ENCODE peak calls at places on chromosomes 5 and 9, in six cellular contexts. C is GM23248, R is neural progenitor cell, K is HCT116, A is SK-N-SH, X is PC-3. O is an unnamed sample.

GRCh38 chr5:136070486-136071285 is 41.9 kb downstream of the TGFBI start:
- DNase-seq in C (peak), R (no peak), K (no peak), A (no peak), X (no peak), O (no peak)

GRCh38 chr5:39892708-39893107 is 467.9 kb upstream of the DAB2 start:
- DNase-seq in C (peak), R (no peak), K (no peak), A (no peak), X (peak), O (peak)

GRCh38 chr5:178331491-178331981 is 98.9 kb upstream of the PHYKPL start:
- DNase-seq in C (peak), R (peak), K (no peak), A (peak), X (peak), O (no peak)

GRCh38 chr5:34525761-34526160 is 130.4 kb upstream of the RAI14 start:
- DNase-seq in C (no peak), R (no peak), K (no peak), A (no peak), X (no peak), O (no peak)

GRCh38 chr9:4741365-4742031 is 496 bp upstream of the AK3 start:
- DNase-seq in C (peak), R (no peak), K (no peak), A (no peak), X (peak), O (no peak)

GRCh38 chr5:125180222-125180621 is 433.8 kb upstream of the ZNF608 start:
- DNase-seq in C (peak), R (no peak), K (no peak), A (no peak), X (peak), O (no peak)

GRCh38 chr5:149416977-149417713 is 38.1 kb upstream of the IL17B start:
- DNase-seq in C (no peak), R (no peak), K (no peak), A (peak), X (no peak), O (no peak)

GRCh38 chr5:155485344-155485743 is 471.8 kb downstream of the KIF4B start:
- DNase-seq in C (no peak), R (peak), K (no peak), A (no peak), X (no peak), O (no peak)

GRCh38 chr5:62587737-62588136 is 9.1 kb downstream of the LRRC70 start:
- DNase-seq in C (peak), R (no peak), K (no peak), A (no peak), X (no peak), O (peak)

GRCh38 chr5:144187699-144188294 is 17.1 kb downstream of the KCTD16 start:
- DNase-seq in C (peak), R (no peak), K (no peak), A (peak), X (peak), O (peak)

GRCh38 chr9:120920495-120921178 is 6.0 kb downstream of the TRAF1 start:
- DNase-seq in C (no peak), R (no peak), K (no peak), A (peak), X (no peak), O (no peak)

GRCh38 chr9:37968228-37968672 is 64.3 kb upstream of the SLC25A51 start:
- DNase-seq in C (peak), R (no peak), K (no peak), A (no peak), X (peak), O (no peak)

GRCh38 chr5:111999286-111999685 is 242.3 kb upstream of the NREP start:
- DNase-seq in C (peak), R (no peak), K (no peak), A (no peak), X (peak), O (no peak)

GRCh38 chr5:128574041-128574440 is 36.0 kb upstream of the FBN2 start:
- DNase-seq in C (peak), R (no peak), K (no peak), A (no peak), X (peak), O (no peak)

GRCh38 chr5:129271309-129271708 is 176.8 kb downstream of the ISOC1 start:
- DNase-seq in C (no peak), R (peak), K (peak), A (no peak), X (peak), O (peak)

GRCh38 chr5:122163151-122164069 is 34.1 kb downstream of the ZNF474 start:
- DNase-seq in C (peak), R (peak), K (no peak), A (no peak), X (peak), O (no peak)

GRCh38 chr9:18756712-18757125 is 276.3 kb downstream of the SAXO1 start:
- DNase-seq in C (no peak), R (no peak), K (no peak), A (no peak), X (no peak), O (no peak)

GRCh38 chr5:92927291-92927778 is 653.7 kb downstream of the NR2F1-AS1 start:
- DNase-seq in C (no peak), R (peak), K (peak), A (no peak), X (peak), O (no peak)

GRCh38 chr5:141734501-141735231 is 52.6 kb upstream of the ARAP3 start:
- DNase-seq in C (peak), R (peak), K (no peak), A (peak), X (peak), O (peak)

GRCh38 chr5:25056846-25057245 is 412.1 kb upstream of the CDH10 start:
- DNase-seq in C (no peak), R (no peak), K (no peak), A (no peak), X (peak), O (no peak)

GRCh38 chr5:181163487-181164075 is 16.2 kb downstream of the OR2V2 start:
- DNase-seq in C (no peak), R (peak), K (no peak), A (no peak), X (no peak), O (no peak)

GRCh38 chr5:89728750-89729149 is 680.8 kb downstream of the CETN3 start:
- DNase-seq in C (peak), R (no peak), K (no peak), A (no peak), X (no peak), O (no peak)

GRCh38 chr5:101067415-101067814 is 164.3 kb upstream of the ST8SIA4 start:
- DNase-seq in C (no peak), R (no peak), K (no peak), A (no peak), X (no peak), O (no peak)

GRCh38 chr9:129697956-129698757 is 32.7 kb downstream of the PRRX2 start:
- DNase-seq in C (peak), R (peak), K (no peak), A (peak), X (no peak), O (no peak)
- H3K9ac ChIP-seq in C (peak), R (no peak), K (peak), A (no peak), X (peak), O (no peak)

DNA sequence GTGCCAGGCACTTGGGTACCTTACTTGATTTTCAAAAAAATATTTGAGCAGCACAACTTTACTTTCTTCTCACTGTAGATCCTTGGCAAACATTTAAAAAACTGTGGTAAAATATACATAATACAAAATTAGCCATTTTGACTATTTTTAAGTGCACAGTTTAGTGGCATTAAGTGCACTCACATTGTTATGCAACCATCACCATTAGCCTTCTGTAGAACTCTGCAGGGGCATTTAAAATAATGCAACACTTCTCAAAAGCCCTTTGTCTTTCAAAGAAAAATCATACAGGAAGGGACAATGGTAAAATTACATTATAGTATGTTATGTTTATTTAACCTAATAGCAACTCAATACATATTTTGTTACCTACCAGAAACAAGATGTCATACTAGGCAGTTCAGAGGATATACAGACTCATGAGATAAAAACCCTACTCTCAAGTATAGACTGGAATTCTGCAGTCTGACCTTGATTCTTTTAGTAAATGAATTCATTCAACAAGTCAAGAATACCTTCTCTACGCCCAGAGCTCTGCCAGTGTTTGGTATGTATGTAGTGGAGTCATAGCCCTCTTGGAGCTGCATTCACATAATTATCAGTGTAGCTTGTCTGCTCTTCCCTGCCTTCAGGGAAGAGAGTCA is 73.9 kb upstream of the ARRDC3 start:
- DNase-seq in C (no peak), R (no peak), K (no peak), A (no peak), X (no peak), O (no peak)
- H3K27ac ChIP-seq in C (no peak), R (no peak), K (no peak), A (no peak), X (no peak), O (no peak)

DNA sequence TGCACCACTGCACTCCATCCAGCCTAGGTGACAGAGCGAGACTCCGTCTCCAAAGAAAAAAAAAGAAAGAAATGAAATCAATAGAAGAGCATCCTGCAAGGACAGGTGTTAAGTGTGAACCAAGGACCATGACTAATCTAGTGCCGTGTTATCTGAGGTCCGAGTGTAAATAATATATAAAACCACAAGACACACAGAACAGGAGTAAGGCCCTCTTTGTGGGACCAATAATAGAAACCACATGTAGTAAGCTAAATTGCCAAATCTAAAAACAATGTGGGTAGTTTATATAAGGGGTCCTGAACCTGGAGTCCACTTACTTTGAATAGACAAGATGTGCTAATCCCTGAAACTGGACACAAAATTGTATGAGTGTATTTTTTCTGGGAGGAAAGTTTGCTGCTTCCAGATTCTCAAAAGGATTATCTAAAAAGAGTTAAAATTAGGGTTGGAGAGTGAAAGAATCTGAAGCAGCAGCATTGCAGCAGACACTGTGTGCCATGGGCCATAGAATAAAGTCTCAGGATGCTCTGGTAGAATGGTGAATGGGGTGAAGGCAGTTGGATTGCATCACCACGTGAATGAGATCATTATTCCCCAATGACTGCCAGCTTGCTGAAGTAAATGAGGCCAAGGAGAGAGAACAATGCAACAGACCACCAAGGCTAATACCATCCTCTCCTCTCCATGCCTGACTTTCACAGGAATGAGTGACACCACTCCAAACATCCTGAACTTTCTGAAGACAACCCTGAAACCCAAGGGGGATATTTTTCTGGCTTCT is 222.7 kb downstream of the DCP2 start:
- DNase-seq in C (peak), R (peak), K (no peak), A (no peak), X (peak), O (no peak)
- TF ChIP-seq EZH2phosphoT487 in C (no peak), R (no peak), K (no peak), A (no peak), X (no peak), O (no peak)

GRCh38 chr5:134758176-134758503 is 439 bp upstream of the DDX46 start:
- DNase-seq in C (no peak), R (peak), K (no peak), A (no peak), X (no peak), O (no peak)

GRCh38 chr5:134763221-134763620 is 4.6 kb downstream of the DDX46 start:
- DNase-seq in C (no peak), R (no peak), K (no peak), A (no peak), X (no peak), O (no peak)

DNA sequence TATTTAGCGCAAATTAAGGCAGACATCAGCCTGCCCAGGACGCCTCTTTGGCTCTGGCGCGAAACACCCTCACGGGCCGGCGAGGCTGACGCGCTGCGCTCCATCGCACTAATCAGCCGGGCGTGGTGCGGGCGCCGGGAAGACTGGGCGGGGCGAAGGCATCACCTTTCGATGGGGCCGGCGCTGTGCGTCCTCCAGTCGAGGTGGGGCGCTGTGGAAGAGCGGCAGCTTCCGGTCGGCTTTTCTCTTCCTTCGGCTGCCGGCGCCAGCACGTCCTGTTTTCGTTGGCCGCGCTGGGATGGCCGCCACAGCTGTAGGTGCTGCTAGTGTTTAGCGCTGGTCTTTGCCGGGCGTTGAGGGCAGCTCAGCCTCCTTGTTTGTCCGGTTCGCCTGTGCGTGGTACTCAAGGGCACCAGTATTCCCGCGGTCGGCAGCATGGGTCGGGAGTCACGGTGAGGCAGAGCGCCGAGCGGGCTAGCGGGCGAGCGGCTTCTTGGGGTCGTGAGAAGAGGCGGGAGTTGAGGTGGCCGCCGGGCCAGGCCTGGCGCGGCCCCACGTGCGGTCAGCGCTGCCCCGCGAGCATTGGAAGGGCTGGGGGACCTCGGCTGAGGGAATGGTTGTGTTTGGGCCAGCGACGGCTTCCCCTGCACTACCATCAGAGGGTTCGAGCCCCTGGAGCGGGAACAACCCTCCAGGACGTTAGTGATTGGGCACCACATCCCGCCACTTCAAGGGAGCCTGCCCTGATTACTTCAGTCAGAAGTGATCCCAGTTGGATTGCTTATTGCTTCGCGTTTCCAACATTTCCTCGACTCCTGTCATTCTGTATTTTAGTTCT is at the start of gene DDX46:
- DNase-seq in C (peak), R (peak), K (peak), A (peak), X (peak), O (peak)
- H3K9ac ChIP-seq in C (peak), R (peak), K (peak), A (peak), X (peak), O (peak)

GRCh38 chr9:32500768-32501167 is 25.2 kb downstream of the RIGI start:
- DNase-seq in C (peak), R (no peak), K (no peak), A (no peak), X (peak), O (no peak)
- H3K27ac ChIP-seq in C (no peak), R (no peak), K (no peak), A (no peak), X (peak), O (no peak)